ENCODE peak calls at places on chromosomes 11 and 22, in four cellular contexts. E is SK-N-SH, G is HepG2, O is K562. P is an unnamed sample.

GRCh38 chr11:27356624-27357222 is 6.3 kb downstream of the CCDC34 start:
- DNase-seq in E (no peak), G (no peak), O (no peak), P (no peak)

GRCh38 chr11:73978576-73979086 is 4.0 kb downstream of the UCP2 start:
- DNase-seq in E (no peak), G (no peak), O (no peak), P (no peak)

GRCh38 chr22:39297490-39298193 is 21.8 kb downstream of the RPL3 start:
- DNase-seq in E (no peak), G (no peak), O (no peak), P (no peak)

GRCh38 chr11:15845261-15845660 is 511.1 kb downstream of the SOX6 start:
- DNase-seq in E (no peak), G (no peak), O (no peak), P (peak; percentile 18)

GRCh38 chr11:94876645-94877445 is 96.5 kb downstream of the CWC15 start:
- DNase-seq in E (no peak), G (peak; percentile 9), O (peak; percentile 71), P (no peak)

GRCh38 chr11:117978982-117979381 is 7.2 kb upstream of the IL10RA start:
- DNase-seq in E (peak; percentile 48), G (no peak), O (peak; percentile 23), P (no peak)

GRCh38 chr11:76074178-76075112 is 131.9 kb downstream of the WNT11 start:
- DNase-seq in E (no peak), G (no peak), O (peak; percentile 67), P (no peak)

GRCh38 chr11:119983816-119984215 is 154.1 kb downstream of the TRIM29 start:
- DNase-seq in E (no peak), G (no peak), O (no peak), P (no peak)

GRCh38 chr11:124481365-124482323 is 36.1 kb upstream of the OR8B8 start:
- DNase-seq in E (peak; percentile 4), G (peak; percentile 9), O (peak; percentile 77), P (no peak)

DNA sequence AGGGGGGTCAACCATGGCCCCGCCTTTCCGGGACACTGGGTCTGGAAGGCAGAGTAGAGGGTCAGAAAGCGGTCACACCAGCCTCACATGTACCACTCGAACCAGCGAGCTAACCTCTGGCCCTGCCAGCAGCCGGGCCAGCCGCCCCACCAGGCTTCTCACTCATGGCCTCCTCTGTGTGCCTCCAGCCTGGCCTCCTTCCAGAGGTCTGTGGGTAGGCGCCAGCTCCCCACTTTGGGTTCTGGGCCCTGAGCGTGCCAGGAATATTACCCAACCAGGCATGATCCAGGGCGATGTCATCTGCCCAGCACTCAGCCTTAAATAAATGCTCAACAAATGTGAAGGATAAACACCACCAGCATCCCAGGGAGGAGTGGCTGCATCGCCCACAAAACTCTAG is 5.8 kb downstream of the SCUBE1 start:
- DNase-seq in E (no peak), G (no peak), O (no peak), P (no peak)
- TF ChIP-seq FOXJ3 in E (no peak), G (no peak), O (no peak), P (no peak)

GRCh38 chr22:33465554-33465953 is 407.4 kb upstream of the SYN3 start:
- DNase-seq in E (no peak), G (no peak), O (no peak), P (no peak)
- TF ChIP-seq FOXJ3 in E (no peak), G (no peak), O (no peak), P (no peak)

GRCh38 chr11:2689551-2690260 is 10.1 kb downstream of the KCNQ1OT1 start:
- DNase-seq in E (no peak), G (no peak), O (no peak), P (peak; percentile 7)

GRCh38 chr11:2686360-2687222 is 13.2 kb downstream of the KCNQ1OT1 start:
- DNase-seq in E (no peak), G (no peak), O (no peak), P (peak; percentile 6)

GRCh38 chr11:2688381-2689231 is 11.2 kb downstream of the KCNQ1OT1 start:
- DNase-seq in E (no peak), G (no peak), O (no peak), P (peak; percentile 6)

GRCh38 chr11:2687223-2687530 is 12.6 kb downstream of the KCNQ1OT1 start:
- DNase-seq in E (no peak), G (no peak), O (no peak), P (peak; percentile 5)

GRCh38 chr11:2687782-2688191 is 12.0 kb downstream of the KCNQ1OT1 start:
- DNase-seq in E (no peak), G (no peak), O (no peak), P (peak; percentile 31)
- TF ChIP-seq FOXJ3 in E (no peak), G (no peak), O (no peak), P (no peak)

DNA sequence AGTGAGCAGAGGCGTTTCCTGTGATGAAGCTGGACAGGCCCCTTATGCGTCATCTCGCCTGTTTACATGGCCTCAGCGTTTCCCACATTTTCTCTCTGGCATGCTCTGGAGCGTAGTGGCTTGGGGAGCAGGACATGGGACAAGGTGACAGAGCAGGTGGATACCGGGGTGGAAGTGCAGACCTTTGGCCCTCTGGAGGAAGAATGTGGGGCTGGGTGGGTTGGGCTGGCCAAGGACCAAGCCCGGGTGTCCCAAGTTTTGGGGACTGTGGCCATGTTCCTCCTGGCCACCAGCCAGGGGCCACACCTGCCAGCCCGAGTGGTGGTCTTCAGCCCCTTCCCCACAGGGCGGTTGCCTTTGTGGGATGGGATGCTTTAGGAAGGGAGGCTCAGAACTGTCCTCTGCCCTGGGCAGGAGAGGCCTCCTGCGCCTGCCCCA is 446.6 kb downstream of the TBC1D22A start:
- DNase-seq in E (no peak), G (no peak), O (no peak), P (no peak)
- TF ChIP-seq FOXJ3 in E (no peak), G (no peak), O (no peak), P (no peak)

GRCh38 chr22:49212002-49212401 is 615.7 kb downstream of the BRD1 start:
- DNase-seq in E (no peak), G (no peak), O (no peak), P (peak; percentile 2)
- TF ChIP-seq FOXJ3 in E (no peak), G (no peak), O (no peak), P (no peak)

P was measured in WTC11.